ENCODE peak calls at places on chromosome 18, in ten cellular contexts. S is WTC11, C is GM10248, W is GM20000, F is stomach, K is fibroblast of the aortic adventitia, X is ovary, Y is adrenal gland, N is Peyer's patch, H is mesothelial cell of epicardium. L is an unnamed sample.
A peak's percentile ranks its signal among the peaks of the same experiment; 100 is the strongest.

GRCh38 chr18:62037989-62038778 is 145.4 kb upstream of the RNF152 start:
- DNase-seq in S (no peak), W (no peak), K (peak; percentile 74), C (no peak), F (no peak), Y (no peak), X (no peak), H (no peak), N (no peak), L (no peak)

GRCh38 chr18:73110307-73110706 is 242.5 kb upstream of the NETO1 start:
- DNase-seq in H (no peak), N (no peak), K (no peak), X (no peak), Y (no peak), F (no peak), S (no peak), C (no peak), W (no peak), L (no peak)

GRCh38 chr18:39051013-39051412 is 1485.4 kb upstream of the CELF4 start:
- DNase-seq in K (no peak), F (no peak), N (no peak), X (no peak), W (no peak), Y (no peak), S (no peak), H (no peak), C (no peak), L (no peak)

GRCh38 chr18:9094307-9095226 is 7.9 kb upstream of the NDUFV2 start:
- DNase-seq in C (no peak), K (peak; percentile 76), F (no peak), X (no peak), Y (no peak), W (no peak), S (no peak), H (no peak), N (no peak), L (no peak)

GRCh38 chr18:12291690-12292089 is 16.4 kb upstream of the TUBB6 start:
- DNase-seq in F (no peak), H (no peak), S (no peak), N (no peak), X (no peak), Y (no peak), K (no peak), W (no peak), C (no peak), L (no peak)

GRCh38 chr18:55999641-56000040 is 411.6 kb upstream of the TCF4 start:
- DNase-seq in S (no peak), K (peak; percentile 65), F (no peak), X (peak; percentile 22), C (no peak), Y (no peak), N (no peak), W (no peak), H (no peak), L (no peak)

GRCh38 chr18:24656571-24656971 is 196.1 kb downstream of the HRH4 start:
- DNase-seq in H (no peak), Y (no peak), W (no peak), N (no peak), C (no peak), K (no peak), S (no peak), F (no peak), X (no peak), L (no peak)

GRCh38 chr18:74050807-74051206 is 96.8 kb downstream of the FBXO15 start:
- DNase-seq in Y (no peak), H (no peak), F (no peak), N (no peak), S (no peak), X (no peak), W (no peak), C (no peak), K (no peak), L (no peak)

GRCh38 chr18:43665239-43665788 is 388.0 kb upstream of the SYT4 start:
- DNase-seq in H (no peak), W (no peak), K (peak; percentile 90), Y (no peak), S (no peak), F (no peak), C (no peak), N (no peak), X (no peak), L (no peak)

GRCh38 chr18:40851014-40851429 is 1104.0 kb upstream of the PIK3C3 start:
- DNase-seq in H (peak; percentile 39), X (no peak), F (peak; percentile 50), S (no peak), W (no peak), C (no peak), K (peak; percentile 27), N (no peak), Y (no peak), L (no peak)

GRCh38 chr18:48545690-48546365 is 7.0 kb downstream of the CTIF start:
- DNase-seq in H (peak; percentile 48), S (peak; percentile 80), C (no peak), W (no peak), N (no peak), X (peak; percentile 24), F (peak; percentile 31), Y (peak; percentile 52), K (peak; percentile 79), L (no peak)

GRCh38 chr18:72223733-72224132 is 320.4 kb downstream of the CBLN2 start:
- DNase-seq in K (no peak), W (no peak), N (no peak), F (no peak), X (no peak), Y (no peak), C (no peak), H (no peak), S (no peak), L (no peak)

GRCh38 chr18:50973367-50974126 is 5.7 kb downstream of the ELAC1 start:
- DNase-seq in W (no peak), S (no peak), F (no peak), H (no peak), C (no peak), N (peak; percentile 77), X (no peak), K (peak; percentile 47), Y (no peak), L (no peak)

GRCh38 chr18:77984178-77984577 is 734.5 kb downstream of the GALR1 start:
- DNase-seq in W (no peak), F (no peak), X (no peak), Y (no peak), C (no peak), S (no peak), K (no peak), H (no peak), N (no peak), L (no peak)

DNA sequence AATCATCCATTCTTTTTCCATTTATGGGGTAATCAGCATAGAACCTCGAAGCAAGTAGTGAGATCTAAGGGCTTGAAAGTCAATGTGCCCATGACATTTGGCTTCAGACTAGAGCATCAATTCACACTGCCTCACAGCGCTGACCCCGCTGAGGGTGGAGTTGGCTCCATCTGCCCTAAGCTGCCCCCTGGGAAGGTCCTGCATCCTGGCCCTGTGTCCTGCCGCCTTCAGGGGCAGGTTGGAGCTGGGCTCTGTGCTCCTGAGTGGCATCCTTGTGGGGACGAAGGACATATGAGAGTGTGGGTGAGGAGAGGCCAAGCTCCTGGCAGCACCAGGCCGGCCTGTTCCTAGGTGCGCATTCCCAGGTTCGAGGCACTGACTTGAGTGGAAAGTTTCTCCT is 249.4 kb downstream of the FHOD3 start:
- DNase-seq in N (no peak), H (no peak), X (no peak), C (no peak), Y (no peak), K (no peak), S (no peak), F (no peak), W (no peak), L (no peak)
- TF ChIP-seq CTCF in N (no peak), H (no peak), X (no peak), C (no peak), Y (no peak), K (no peak), S (no peak), F (no peak), W (no peak), L (no peak)

GRCh38 chr18:76847926-76848325 is 25.6 kb downstream of the ZNF236 start:
- DNase-seq in N (no peak), H (no peak), X (no peak), C (no peak), K (no peak), S (peak; percentile 38), Y (no peak), W (no peak), F (no peak), L (no peak)
- TF ChIP-seq CTCF in N (peak; percentile 5), H (peak; percentile 42), X (peak; percentile 8), C (no peak), K (peak; percentile 22), S (no peak), Y (peak; percentile 11), W (no peak), F (no peak), L (no peak)

DNA sequence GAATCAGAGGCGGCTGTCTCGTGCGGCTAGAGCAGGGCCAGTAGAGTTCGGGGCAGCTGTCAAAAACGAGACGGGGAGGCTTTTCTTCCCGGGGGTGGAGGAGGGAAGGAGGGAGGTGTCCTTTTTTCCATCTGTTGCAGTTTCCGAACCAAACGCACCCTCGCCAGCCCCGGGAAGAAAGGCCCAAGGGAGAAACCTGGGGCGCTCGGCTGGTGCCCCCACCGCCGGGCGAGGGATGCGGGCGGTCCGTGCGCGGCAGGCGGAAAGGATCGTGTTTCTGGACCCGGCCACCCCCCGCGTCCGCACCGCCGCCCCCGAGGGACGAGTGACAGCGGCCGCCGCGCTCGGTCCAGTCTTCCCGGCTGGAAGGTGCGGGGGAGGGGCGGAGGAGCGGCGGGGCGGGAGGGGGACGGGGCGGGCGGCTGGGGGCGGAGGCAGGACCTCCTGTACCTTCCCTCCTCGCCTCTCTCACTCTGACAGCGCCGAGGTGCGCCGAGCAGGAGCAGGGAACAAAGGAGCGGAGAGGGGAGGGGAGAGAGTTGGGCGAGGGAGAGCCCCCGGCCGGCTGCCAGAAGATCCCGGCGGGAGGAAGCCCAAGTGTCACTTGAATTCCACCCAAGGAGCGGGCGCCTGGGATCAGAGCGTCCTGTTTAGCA is at the start of gene TGIF1:
- DNase-seq in H (peak; percentile 79), Y (peak; percentile 87), N (peak; percentile 88), S (peak; percentile 80), W (peak; percentile 36), X (peak; percentile 85), K (peak; percentile 87), F (peak; percentile 83), C (peak; percentile 21), L (peak; percentile 40)
- TF ChIP-seq CTCF in H (no peak), Y (no peak), N (no peak), S (no peak), W (no peak), X (no peak), K (no peak), F (no peak), C (no peak), L (no peak)

DNA sequence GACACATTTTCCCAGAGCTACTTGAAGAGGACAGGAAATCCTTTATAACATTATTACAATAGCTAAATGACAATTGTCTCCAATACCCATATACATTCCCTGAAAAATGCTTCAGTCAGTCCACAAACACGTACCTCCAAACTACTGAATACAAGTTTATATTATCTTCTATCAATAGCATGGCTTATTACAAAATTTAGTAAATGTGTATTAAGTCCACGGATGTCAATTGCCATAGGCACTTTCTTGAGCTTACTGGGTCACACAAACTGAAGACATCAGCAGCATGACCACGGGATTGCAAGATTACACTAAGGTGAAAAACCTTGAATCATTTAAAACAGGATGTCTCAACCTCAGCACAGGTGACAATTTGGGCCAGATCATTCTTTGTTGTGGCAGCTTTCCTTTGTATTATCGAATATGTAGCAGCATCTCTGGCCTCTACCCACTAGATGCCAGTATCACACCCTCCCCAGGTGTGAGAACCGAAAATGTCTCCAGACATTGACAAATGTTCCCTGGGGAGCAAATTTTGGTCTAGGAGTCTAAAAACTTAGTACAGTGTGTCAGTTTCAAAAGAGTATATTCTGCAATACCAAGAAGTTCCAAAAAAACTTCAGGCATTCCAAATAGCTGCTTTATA is 1.4 kb downstream of the MBD2 start:
- DNase-seq in W (peak; percentile 12), N (peak; percentile 55), S (no peak), Y (no peak), K (peak; percentile 2), H (no peak), C (no peak), X (no peak), F (no peak), L (no peak)
- TF ChIP-seq CTCF in W (no peak), N (no peak), S (no peak), Y (no peak), K (no peak), H (no peak), C (peak; percentile 21), X (no peak), F (no peak), L (peak; percentile 38)

L was measured in GM13977.